ENCODE peak calls at places on chromosomes 12 and 14, in seven cellular contexts. F is progenitor cell of endocrine pancreas, H is body of pancreas, Y is fibroblast of mammary gland, Z is endothelial cell of umbilical vein, B is AG09309, W is nephron progenitor cell. R is an unnamed sample.

GRCh38 chr14:77212933-77213656 is 31.5 kb downstream of the TMEM63C start:
- DNase-seq in Z (no peak), H (peak; percentile 57), Y (peak; percentile 8), B (no peak), F (peak; percentile 70), W (peak; percentile 71), R (no peak)

GRCh38 chr12:42326466-42327226 is 679 bp downstream of the PPHLN1 start:
- DNase-seq in Z (peak; percentile 36), F (no peak), H (peak; percentile 7), Y (peak; percentile 46), B (no peak), W (peak; percentile 6), R (no peak)

GRCh38 chr14:77654001-77654431 is 37.6 kb upstream of the SPTLC2 start:
- DNase-seq in F (no peak), Z (no peak), Y (no peak), W (no peak), B (no peak), H (no peak), R (no peak)

GRCh38 chr14:44895716-44896115 is 66.0 kb downstream of the KLHL28 start:
- DNase-seq in Y (peak; percentile 80), H (no peak), B (peak; percentile 50), W (no peak), Z (no peak), F (no peak), R (no peak)

GRCh38 chr12:112450725-112451124 is 32.0 kb downstream of the PTPN11 start:
- DNase-seq in H (no peak), W (no peak), Z (no peak), B (no peak), F (no peak), Y (no peak), R (no peak)

GRCh38 chr14:53710615-53711014 is 246.0 kb downstream of the BMP4 start:
- DNase-seq in B (no peak), Z (no peak), W (no peak), F (no peak), Y (no peak), H (no peak), R (no peak)

GRCh38 chr12:122215789-122216188 is 10.1 kb downstream of the DIABLO start:
- DNase-seq in B (no peak), W (no peak), H (no peak), Z (no peak), F (no peak), Y (peak; percentile 61), R (no peak)

GRCh38 chr12:50132505-50133135 is 20.6 kb downstream of the COX14 start:
- DNase-seq in Z (no peak), F (no peak), B (no peak), Y (peak; percentile 76), W (no peak), H (no peak), R (no peak)

GRCh38 chr14:68749487-68750475 is 43.1 kb downstream of the ZFP36L1 start:
- DNase-seq in W (no peak), Z (no peak), B (no peak), H (no peak), Y (peak; percentile 31), F (no peak), R (no peak)

GRCh38 chr12:30100736-30101135 is 317.0 kb upstream of the TMTC1 start:
- DNase-seq in F (no peak), Z (no peak), W (no peak), H (no peak), Y (no peak), B (no peak), R (no peak)

GRCh38 chr12:89756638-89757321 is 48.1 kb upstream of the ATP2B1 start:
- DNase-seq in Z (peak; percentile 72), F (no peak), H (peak; percentile 56), Y (peak; percentile 100), W (no peak), B (peak; percentile 100), R (no peak)

GRCh38 chr12:57485695-57486094 is 2.2 kb upstream of the MARS1 start:
- DNase-seq in Y (no peak), Z (no peak), W (no peak), B (no peak), H (no peak), F (no peak), R (no peak)

GRCh38 chr12:57488397-57489156 is 709 bp downstream of the MARS1 start:
- DNase-seq in Y (peak; percentile 18), B (no peak), H (no peak), F (no peak), W (no peak), Z (peak; percentile 38), R (peak; percentile 20)

GRCh38 chr12:57487055-57487596 is 742 bp upstream of the MARS1 start:
- DNase-seq in F (no peak), B (no peak), H (no peak), Y (no peak), Z (no peak), W (no peak), R (peak; percentile 52)

GRCh38 chr12:57489157-57489641 is 1.3 kb downstream of the MARS1 start:
- DNase-seq in B (no peak), H (no peak), Y (peak; percentile 62), Z (no peak), W (no peak), F (no peak), R (peak; percentile 13)

GRCh38 chr12:57487597-57488396 is at the start of gene MARS1:
- DNase-seq in B (peak; percentile 85), H (peak; percentile 97), F (peak; percentile 72), Y (peak; percentile 95), W (peak; percentile 83), Z (peak; percentile 95), R (peak; percentile 94)
- TF ChIP-seq CTCF in B (no peak), H (no peak), F (no peak), Y (no peak), W (no peak), Z (no peak), R (peak; percentile 27)

GRCh38 chr14:73227812-73228781 is 9.2 kb upstream of the PAPLN start:
- DNase-seq in Y (peak; percentile 93), B (no peak), W (no peak), H (peak; percentile 57), Z (peak; percentile 96), F (no peak), R (no peak)

GRCh38 chr14:73221945-73222344 is 15.4 kb upstream of the PAPLN start:
- DNase-seq in W (no peak), Y (peak; percentile 37), H (no peak), F (no peak), Z (peak; percentile 80), B (no peak), R (no peak)

DNA sequence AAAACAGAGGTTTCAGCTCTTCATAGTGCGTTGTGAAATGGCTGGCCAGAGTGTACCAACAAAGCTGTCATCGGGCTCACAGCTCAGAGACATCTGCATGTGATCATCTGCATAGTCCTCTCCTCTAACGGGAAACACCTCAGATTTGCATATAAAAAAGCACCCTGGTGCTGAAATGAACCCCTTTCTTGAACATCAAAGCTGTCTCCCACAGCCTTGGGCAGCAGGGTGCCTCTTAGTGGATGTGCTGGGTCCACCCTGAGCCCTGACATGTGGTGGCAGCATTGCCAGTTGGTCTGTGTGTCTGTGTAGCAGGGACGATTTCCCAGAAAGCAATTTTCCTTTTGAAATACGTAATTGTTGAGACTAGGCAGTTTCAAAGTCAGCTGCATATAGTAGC is 14.3 kb upstream of the PAPLN start:
- DNase-seq in B (no peak), F (no peak), W (no peak), Y (peak; percentile 61), Z (no peak), H (no peak), R (no peak)
- TF ChIP-seq CTCF in B (no peak), F (no peak), W (no peak), Y (no peak), Z (no peak), H (no peak), R (no peak)

GRCh38 chr12:64611430-64612286 is 1.4 kb downstream of the RASSF3 start:
- DNase-seq in H (peak; percentile 48), Y (peak; percentile 28), F (no peak), W (peak; percentile 33), B (no peak), Z (peak; percentile 55), R (no peak)
- TF ChIP-seq CTCF in H (no peak), Y (no peak), F (no peak), W (no peak), B (no peak), Z (no peak), R (no peak)

DNA sequence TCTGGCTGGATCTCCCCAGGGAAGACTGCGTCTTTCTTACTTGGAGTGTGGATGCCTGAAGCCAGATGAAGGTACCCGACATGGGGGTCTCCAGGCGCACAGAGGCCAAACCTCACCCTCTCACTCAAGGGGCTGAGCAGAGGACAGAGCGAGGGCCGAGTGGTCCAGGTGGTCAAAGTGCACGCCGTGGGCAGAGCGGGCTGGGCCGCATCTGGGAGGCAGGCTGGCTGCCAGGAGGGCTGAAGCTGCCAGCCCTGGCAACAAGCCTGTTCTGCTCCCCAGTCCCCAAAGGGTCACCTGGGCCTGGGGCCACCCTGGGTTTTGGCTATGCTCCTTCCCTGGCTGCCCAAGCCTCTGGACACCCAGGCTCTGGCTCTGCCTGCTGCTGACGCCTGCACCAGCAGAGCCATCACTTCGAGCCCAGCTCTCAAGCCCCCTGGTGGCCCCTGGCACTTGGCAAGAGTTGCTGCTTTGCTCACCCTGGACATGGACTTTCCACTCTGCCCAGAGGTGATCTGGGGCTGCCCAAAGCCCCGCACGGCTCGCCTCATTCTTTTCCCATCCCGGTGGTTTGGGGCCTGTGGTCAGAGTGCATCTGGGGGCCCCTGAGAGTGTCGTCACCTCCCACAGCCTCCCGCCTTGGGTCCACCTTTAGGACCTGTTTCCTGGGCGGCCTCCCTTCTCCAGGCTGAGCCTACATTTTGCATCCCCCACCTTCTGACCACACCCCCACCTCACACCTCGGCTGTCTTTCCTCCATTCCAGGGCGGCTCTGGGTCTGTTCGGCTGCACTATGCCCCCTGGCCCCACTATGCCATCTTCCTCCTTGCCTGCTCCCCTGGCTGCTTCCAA is 2.8 kb downstream of the ADSS1 start:
- DNase-seq in W (peak; percentile 40), F (no peak), Z (no peak), Y (no peak), B (no peak), H (no peak), R (no peak)
- TF ChIP-seq CTCF in W (no peak), F (peak; percentile 39), Z (peak; percentile 18), Y (no peak), B (no peak), H (no peak), R (peak; percentile 41)

R was measured in chondrocyte.